ENCODE peak calls at places on chromosomes 12 and 14, in eight cellular contexts. One of them, this sample, is unnamed.
A peak's percentile ranks its signal among the peaks of the same experiment; 100 is the strongest.

GRCh38 chr12:71795901-71796300 is 41.2 kb downstream of the RAB21 start:
- DNase-seq in stimulated activated CD8-positive, alpha-beta memory T cell treated with anti-CD3 and anti-CD28 coated beads, Interleukin-2, amount 100 ng/mL, for 1 hour: no peak
- DNase-seq in T-helper 9 cell: no peak
- DNase-seq in GM20000: no peak
- DNase-seq in HTR-8/SVneo: no peak
- DNase-seq in GDM1: no peak
- DNase-seq in HuH-7.5: no peak
- DNase-seq in mucosa of gallbladder: no peak
- DNase-seq in this sample: no peak

GRCh38 chr14:40911161-40911560 is 695.5 kb upstream of the LRFN5 start:
- DNase-seq in stimulated activated CD8-positive, alpha-beta memory T cell treated with anti-CD3 and anti-CD28 coated beads, Interleukin-2, amount 100 ng/mL, for 1 hour: no peak
- DNase-seq in T-helper 9 cell: no peak
- DNase-seq in GM20000: no peak
- DNase-seq in HTR-8/SVneo: no peak
- DNase-seq in GDM1: no peak
- DNase-seq in HuH-7.5: no peak
- DNase-seq in mucosa of gallbladder: no peak
- DNase-seq in this sample: no peak

GRCh38 chr14:68395585-68395984 is 397.3 kb downstream of the ZFP36L1 start:
- DNase-seq in stimulated activated CD8-positive, alpha-beta memory T cell treated with anti-CD3 and anti-CD28 coated beads, Interleukin-2, amount 100 ng/mL, for 1 hour: no peak
- DNase-seq in T-helper 9 cell: no peak
- DNase-seq in GM20000: no peak
- DNase-seq in HTR-8/SVneo: no peak
- DNase-seq in GDM1: no peak
- DNase-seq in HuH-7.5: no peak
- DNase-seq in mucosa of gallbladder: no peak
- DNase-seq in this sample: no peak

GRCh38 chr12:47377414-47378221 is 297.9 kb upstream of the AMIGO2 start:
- DNase-seq in stimulated activated CD8-positive, alpha-beta memory T cell treated with anti-CD3 and anti-CD28 coated beads, Interleukin-2, amount 100 ng/mL, for 1 hour: no peak
- DNase-seq in T-helper 9 cell: no peak
- DNase-seq in GM20000: no peak
- DNase-seq in HTR-8/SVneo: peak; percentile 84
- DNase-seq in GDM1: no peak
- DNase-seq in HuH-7.5: no peak
- DNase-seq in mucosa of gallbladder: peak; percentile 86
- DNase-seq in this sample: no peak

GRCh38 chr12:118737985-118738540 is 243.3 kb upstream of the SRRM4 start:
- DNase-seq in stimulated activated CD8-positive, alpha-beta memory T cell treated with anti-CD3 and anti-CD28 coated beads, Interleukin-2, amount 100 ng/mL, for 1 hour: no peak
- DNase-seq in T-helper 9 cell: no peak
- DNase-seq in GM20000: no peak
- DNase-seq in HTR-8/SVneo: no peak
- DNase-seq in GDM1: no peak
- DNase-seq in HuH-7.5: no peak
- DNase-seq in mucosa of gallbladder: no peak
- DNase-seq in this sample: no peak

GRCh38 chr14:92698393-92698792 is 50.0 kb downstream of the LGMN start:
- DNase-seq in stimulated activated CD8-positive, alpha-beta memory T cell treated with anti-CD3 and anti-CD28 coated beads, Interleukin-2, amount 100 ng/mL, for 1 hour: no peak
- DNase-seq in T-helper 9 cell: no peak
- DNase-seq in GM20000: no peak
- DNase-seq in HTR-8/SVneo: no peak
- DNase-seq in GDM1: no peak
- DNase-seq in HuH-7.5: no peak
- DNase-seq in mucosa of gallbladder: no peak
- DNase-seq in this sample: no peak

GRCh38 chr14:26191123-26191522 is 406.7 kb downstream of the NOVA1 start:
- DNase-seq in stimulated activated CD8-positive, alpha-beta memory T cell treated with anti-CD3 and anti-CD28 coated beads, Interleukin-2, amount 100 ng/mL, for 1 hour: no peak
- DNase-seq in T-helper 9 cell: no peak
- DNase-seq in GM20000: no peak
- DNase-seq in HTR-8/SVneo: no peak
- DNase-seq in GDM1: no peak
- DNase-seq in HuH-7.5: no peak
- DNase-seq in mucosa of gallbladder: no peak
- DNase-seq in this sample: no peak

GRCh38 chr12:116635487-116635886 is 76.3 kb downstream of the MAP1LC3B2 start:
- DNase-seq in stimulated activated CD8-positive, alpha-beta memory T cell treated with anti-CD3 and anti-CD28 coated beads, Interleukin-2, amount 100 ng/mL, for 1 hour: no peak
- DNase-seq in T-helper 9 cell: no peak
- DNase-seq in GM20000: peak; percentile 46
- DNase-seq in HTR-8/SVneo: no peak
- DNase-seq in GDM1: peak; percentile 92
- DNase-seq in HuH-7.5: no peak
- DNase-seq in mucosa of gallbladder: no peak
- DNase-seq in this sample: peak; percentile 34

GRCh38 chr12:27927347-27927746 is 45.2 kb downstream of the PTHLH start:
- DNase-seq in stimulated activated CD8-positive, alpha-beta memory T cell treated with anti-CD3 and anti-CD28 coated beads, Interleukin-2, amount 100 ng/mL, for 1 hour: no peak
- DNase-seq in T-helper 9 cell: no peak
- DNase-seq in GM20000: no peak
- DNase-seq in HTR-8/SVneo: no peak
- DNase-seq in GDM1: no peak
- DNase-seq in HuH-7.5: no peak
- DNase-seq in mucosa of gallbladder: no peak
- DNase-seq in this sample: no peak

GRCh38 chr12:32419520-32419960 is 20.2 kb downstream of the FGD4 start:
- DNase-seq in stimulated activated CD8-positive, alpha-beta memory T cell treated with anti-CD3 and anti-CD28 coated beads, Interleukin-2, amount 100 ng/mL, for 1 hour: no peak
- DNase-seq in T-helper 9 cell: no peak
- DNase-seq in GM20000: no peak
- DNase-seq in HTR-8/SVneo: no peak
- DNase-seq in GDM1: peak; percentile 27
- DNase-seq in HuH-7.5: no peak
- DNase-seq in mucosa of gallbladder: no peak
- DNase-seq in this sample: no peak

GRCh38 chr12:46774011-46774633 is 51.7 kb downstream of the SLC38A4 start:
- DNase-seq in stimulated activated CD8-positive, alpha-beta memory T cell treated with anti-CD3 and anti-CD28 coated beads, Interleukin-2, amount 100 ng/mL, for 1 hour: no peak
- DNase-seq in T-helper 9 cell: no peak
- DNase-seq in GM20000: no peak
- DNase-seq in HTR-8/SVneo: peak; percentile 13
- DNase-seq in GDM1: no peak
- DNase-seq in HuH-7.5: no peak
- DNase-seq in mucosa of gallbladder: no peak
- DNase-seq in this sample: no peak

This sample was measured in GM13977.